ENCODE peak calls at places on chromosome 4, in five cellular contexts. One of them, this sample, is unnamed.

GRCh38 chr4:54232151-54232688 is 3.1 kb downstream of the PDGFRA start:
- DNase-seq in activated CD8-positive, alpha-beta T cell treated with anti-CD3 and anti-CD28 coated beads for 36 hours: no peak
- DNase-seq in A549: no peak
- DNase-seq in AG04450: no peak
- DNase-seq in GM06990: no peak
- DNase-seq in this sample: peak

GRCh38 chr4:151730003-151730559 is 30.7 kb downstream of the GATB start:
- DNase-seq in AG04450: no peak
- DNase-seq in A549: no peak
- DNase-seq in activated CD8-positive, alpha-beta T cell treated with anti-CD3 and anti-CD28 coated beads for 36 hours: no peak
- DNase-seq in GM06990: no peak
- DNase-seq in this sample: no peak

GRCh38 chr4:5381981-5382441 is 326.3 kb downstream of the EVC2 start:
- DNase-seq in A549: peak
- DNase-seq in activated CD8-positive, alpha-beta T cell treated with anti-CD3 and anti-CD28 coated beads for 36 hours: no peak
- DNase-seq in GM06990: no peak
- DNase-seq in AG04450: peak
- DNase-seq in this sample: no peak

GRCh38 chr4:2927696-2928075 is 35.5 kb downstream of the NOP14 start:
- DNase-seq in activated CD8-positive, alpha-beta T cell treated with anti-CD3 and anti-CD28 coated beads for 36 hours: no peak
- DNase-seq in A549: no peak
- DNase-seq in AG04450: no peak
- DNase-seq in GM06990: no peak
- DNase-seq in this sample: no peak

GRCh38 chr4:153211986-153212720 is 7.9 kb downstream of the TRIM2 start:
- DNase-seq in activated CD8-positive, alpha-beta T cell treated with anti-CD3 and anti-CD28 coated beads for 36 hours: peak
- DNase-seq in AG04450: no peak
- DNase-seq in A549: no peak
- DNase-seq in GM06990: no peak
- DNase-seq in this sample: no peak

GRCh38 chr4:186666750-186667149 is 56.9 kb downstream of the FAT1 start:
- DNase-seq in AG04450: no peak
- DNase-seq in activated CD8-positive, alpha-beta T cell treated with anti-CD3 and anti-CD28 coated beads for 36 hours: no peak
- DNase-seq in A549: no peak
- DNase-seq in GM06990: no peak
- DNase-seq in this sample: no peak

GRCh38 chr4:3199661-3200422 is 49.1 kb upstream of the MSANTD1 start:
- DNase-seq in activated CD8-positive, alpha-beta T cell treated with anti-CD3 and anti-CD28 coated beads for 36 hours: no peak
- DNase-seq in AG04450: no peak
- DNase-seq in GM06990: no peak
- DNase-seq in A549: no peak
- DNase-seq in this sample: no peak

GRCh38 chr4:10089346-10089745 is 27.3 kb downstream of the WDR1 start:
- DNase-seq in A549: no peak
- DNase-seq in AG04450: no peak
- DNase-seq in GM06990: no peak
- DNase-seq in activated CD8-positive, alpha-beta T cell treated with anti-CD3 and anti-CD28 coated beads for 36 hours: no peak
- DNase-seq in this sample: no peak

GRCh38 chr4:145132521-145133098 is 34.5 kb downstream of the ABCE1 start:
- DNase-seq in activated CD8-positive, alpha-beta T cell treated with anti-CD3 and anti-CD28 coated beads for 36 hours: peak
- DNase-seq in GM06990: peak
- DNase-seq in A549: no peak
- DNase-seq in AG04450: no peak
- DNase-seq in this sample: peak

GRCh38 chr4:153143527-153144348 is 60.5 kb upstream of the TRIM2 start:
- DNase-seq in AG04450: no peak
- DNase-seq in GM06990: no peak
- DNase-seq in A549: no peak
- DNase-seq in activated CD8-positive, alpha-beta T cell treated with anti-CD3 and anti-CD28 coated beads for 36 hours: no peak
- DNase-seq in this sample: no peak

GRCh38 chr4:111991797-111992196 is 153.5 kb upstream of the FAM241A start:
- DNase-seq in activated CD8-positive, alpha-beta T cell treated with anti-CD3 and anti-CD28 coated beads for 36 hours: no peak
- DNase-seq in AG04450: peak
- DNase-seq in A549: peak
- DNase-seq in GM06990: peak
- DNase-seq in this sample: no peak

GRCh38 chr4:114021445-114021844 is 42.0 kb upstream of the ARSJ start:
- DNase-seq in GM06990: no peak
- DNase-seq in A549: no peak
- DNase-seq in AG04450: no peak
- DNase-seq in activated CD8-positive, alpha-beta T cell treated with anti-CD3 and anti-CD28 coated beads for 36 hours: no peak
- DNase-seq in this sample: no peak

GRCh38 chr4:4549534-4549933 is 7.7 kb upstream of the STX18 start:
- DNase-seq in activated CD8-positive, alpha-beta T cell treated with anti-CD3 and anti-CD28 coated beads for 36 hours: no peak
- DNase-seq in GM06990: no peak
- DNase-seq in AG04450: no peak
- DNase-seq in A549: no peak
- DNase-seq in this sample: no peak

GRCh38 chr4:113444386-113444785 is 317.2 kb downstream of the CAMK2D start:
- DNase-seq in GM06990: no peak
- DNase-seq in A549: no peak
- DNase-seq in activated CD8-positive, alpha-beta T cell treated with anti-CD3 and anti-CD28 coated beads for 36 hours: no peak
- DNase-seq in AG04450: no peak
- DNase-seq in this sample: no peak

GRCh38 chr4:3656441-3657376 is 109.5 kb upstream of the ADRA2C start:
- DNase-seq in AG04450: no peak
- DNase-seq in A549: no peak
- DNase-seq in activated CD8-positive, alpha-beta T cell treated with anti-CD3 and anti-CD28 coated beads for 36 hours: no peak
- DNase-seq in GM06990: no peak
- DNase-seq in this sample: no peak

GRCh38 chr4:110508827-110509446 is 33.0 kb downstream of the ENPEP start:
- DNase-seq in A549: no peak
- DNase-seq in AG04450: no peak
- DNase-seq in activated CD8-positive, alpha-beta T cell treated with anti-CD3 and anti-CD28 coated beads for 36 hours: no peak
- DNase-seq in GM06990: no peak
- DNase-seq in this sample: peak

GRCh38 chr4:184191267-184191666 is 26.4 kb downstream of the ENPP6 start:
- DNase-seq in activated CD8-positive, alpha-beta T cell treated with anti-CD3 and anti-CD28 coated beads for 36 hours: no peak
- DNase-seq in A549: no peak
- DNase-seq in GM06990: no peak
- DNase-seq in AG04450: no peak
- DNase-seq in this sample: no peak

GRCh38 chr4:157221895-157222763 is 1.6 kb downstream of the GRIA2 start:
- DNase-seq in A549: no peak
- DNase-seq in activated CD8-positive, alpha-beta T cell treated with anti-CD3 and anti-CD28 coated beads for 36 hours: no peak
- DNase-seq in GM06990: no peak
- DNase-seq in AG04450: no peak
- DNase-seq in this sample: no peak

GRCh38 chr4:128387600-128388351 is 100.2 kb upstream of the PGRMC2 start:
- DNase-seq in AG04450: no peak
- DNase-seq in A549: no peak
- DNase-seq in activated CD8-positive, alpha-beta T cell treated with anti-CD3 and anti-CD28 coated beads for 36 hours: no peak
- DNase-seq in GM06990: no peak
- DNase-seq in this sample: no peak

GRCh38 chr4:42377497-42377896 is 19.8 kb upstream of the SHISA3 start:
- DNase-seq in A549: no peak
- DNase-seq in GM06990: no peak
- DNase-seq in activated CD8-positive, alpha-beta T cell treated with anti-CD3 and anti-CD28 coated beads for 36 hours: no peak
- DNase-seq in AG04450: no peak
- DNase-seq in this sample: no peak

GRCh38 chr4:47913328-47913727 is 1.1 kb downstream of the NFXL1 start:
- DNase-seq in activated CD8-positive, alpha-beta T cell treated with anti-CD3 and anti-CD28 coated beads for 36 hours: no peak
- DNase-seq in A549: no peak
- DNase-seq in AG04450: no peak
- DNase-seq in GM06990: no peak
- DNase-seq in this sample: peak

GRCh38 chr4:182201871-182202270 is 41.3 kb upstream of the TENM3 start:
- DNase-seq in GM06990: no peak
- DNase-seq in A549: no peak
- DNase-seq in AG04450: no peak
- DNase-seq in activated CD8-positive, alpha-beta T cell treated with anti-CD3 and anti-CD28 coated beads for 36 hours: no peak
- DNase-seq in this sample: no peak

GRCh38 chr4:87589531-87589930 is 18.8 kb upstream of the DSPP start:
- DNase-seq in AG04450: peak
- DNase-seq in activated CD8-positive, alpha-beta T cell treated with anti-CD3 and anti-CD28 coated beads for 36 hours: no peak
- DNase-seq in GM06990: no peak
- DNase-seq in A549: no peak
- DNase-seq in this sample: no peak

GRCh38 chr4:121758896-121759568 is 5.9 kb downstream of the SMIM43 start:
- DNase-seq in AG04450: no peak
- DNase-seq in GM06990: no peak
- DNase-seq in activated CD8-positive, alpha-beta T cell treated with anti-CD3 and anti-CD28 coated beads for 36 hours: no peak
- DNase-seq in A549: no peak
- DNase-seq in this sample: no peak

GRCh38 chr4:91345632-91346031 is 958.1 kb upstream of the GRID2 start:
- DNase-seq in GM06990: no peak
- DNase-seq in A549: no peak
- DNase-seq in AG04450: no peak
- DNase-seq in activated CD8-positive, alpha-beta T cell treated with anti-CD3 and anti-CD28 coated beads for 36 hours: no peak
- DNase-seq in this sample: no peak
- TF ChIP-seq CTCF in GM06990: no peak
- TF ChIP-seq CTCF in A549: no peak
- TF ChIP-seq CTCF in AG04450: no peak
- TF ChIP-seq CTCF in activated CD8-positive, alpha-beta T cell treated with anti-CD3 and anti-CD28 coated beads for 36 hours: no peak
- TF ChIP-seq CTCF in this sample: no peak

GRCh38 chr4:74056114-74056857 is 17.8 kb upstream of the CXCL3 start:
- DNase-seq in A549: peak
- DNase-seq in activated CD8-positive, alpha-beta T cell treated with anti-CD3 and anti-CD28 coated beads for 36 hours: no peak
- DNase-seq in AG04450: no peak
- DNase-seq in GM06990: no peak
- DNase-seq in this sample: no peak
- TF ChIP-seq CTCF in A549: no peak
- TF ChIP-seq CTCF in activated CD8-positive, alpha-beta T cell treated with anti-CD3 and anti-CD28 coated beads for 36 hours: no peak
- TF ChIP-seq CTCF in AG04450: peak
- TF ChIP-seq CTCF in GM06990: no peak
- TF ChIP-seq CTCF in this sample: no peak

GRCh38 chr4:68797618-68798017 is 18.2 kb upstream of the UGT2B10 start:
- DNase-seq in AG04450: no peak
- DNase-seq in A549: no peak
- DNase-seq in activated CD8-positive, alpha-beta T cell treated with anti-CD3 and anti-CD28 coated beads for 36 hours: no peak
- DNase-seq in GM06990: no peak
- DNase-seq in this sample: no peak
- TF ChIP-seq CTCF in AG04450: no peak
- TF ChIP-seq CTCF in A549: no peak
- TF ChIP-seq CTCF in activated CD8-positive, alpha-beta T cell treated with anti-CD3 and anti-CD28 coated beads for 36 hours: no peak
- TF ChIP-seq CTCF in GM06990: no peak
- TF ChIP-seq CTCF in this sample: no peak

DNA sequence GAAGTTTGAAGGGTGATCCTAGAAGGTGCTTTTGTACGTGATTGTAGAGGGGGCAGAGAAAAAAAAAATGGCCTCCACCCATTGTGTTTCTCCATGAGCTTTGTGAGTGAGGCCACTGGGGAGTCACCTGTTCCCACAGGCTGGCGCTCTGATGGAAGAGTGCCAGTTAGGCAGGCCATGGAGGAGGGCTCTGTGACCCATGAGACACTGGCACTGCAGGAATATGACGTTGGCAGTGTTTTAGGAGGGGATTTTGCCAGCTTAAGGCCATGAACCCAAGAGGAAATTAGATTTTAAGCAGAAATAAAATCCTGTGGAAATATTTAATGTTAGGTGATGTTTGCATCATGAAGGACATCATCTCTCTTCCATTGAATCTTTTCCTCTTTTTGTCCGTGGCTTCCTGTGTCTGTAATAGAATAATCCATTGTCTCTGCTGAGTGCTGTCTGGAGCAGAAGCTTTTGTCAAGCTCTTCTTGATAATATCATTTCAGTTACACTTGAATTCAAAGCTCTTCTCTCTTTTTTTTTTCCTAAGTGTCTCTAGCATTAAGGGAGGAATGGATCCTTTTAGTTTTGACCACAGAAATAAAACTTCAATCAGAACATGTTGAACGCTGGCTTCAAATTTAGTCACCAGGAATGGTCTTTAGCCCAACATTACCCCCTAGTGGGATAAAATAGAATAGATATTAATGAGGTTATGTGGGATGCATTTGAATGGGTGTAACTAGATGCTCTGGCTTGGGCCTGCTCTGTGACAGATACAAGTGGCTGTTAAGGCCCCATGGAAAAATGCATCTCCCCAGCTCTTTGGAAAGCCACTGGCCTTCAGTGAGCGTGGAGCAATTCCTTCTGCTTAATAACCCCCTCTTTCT is 41.0 kb upstream of the UCP1 start:
- DNase-seq in AG04450: peak
- DNase-seq in activated CD8-positive, alpha-beta T cell treated with anti-CD3 and anti-CD28 coated beads for 36 hours: no peak
- DNase-seq in A549: peak
- DNase-seq in GM06990: no peak
- DNase-seq in this sample: peak
- TF ChIP-seq CTCF in AG04450: peak
- TF ChIP-seq CTCF in activated CD8-positive, alpha-beta T cell treated with anti-CD3 and anti-CD28 coated beads for 36 hours: peak
- TF ChIP-seq CTCF in A549: peak
- TF ChIP-seq CTCF in GM06990: peak
- TF ChIP-seq CTCF in this sample: peak

GRCh38 chr4:176099314-176099713 is 33.7 kb downstream of the WDR17 start:
- DNase-seq in A549: no peak
- DNase-seq in GM06990: no peak
- DNase-seq in activated CD8-positive, alpha-beta T cell treated with anti-CD3 and anti-CD28 coated beads for 36 hours: no peak
- DNase-seq in AG04450: no peak
- DNase-seq in this sample: no peak
- TF ChIP-seq CTCF in A549: no peak
- TF ChIP-seq CTCF in GM06990: peak
- TF ChIP-seq CTCF in activated CD8-positive, alpha-beta T cell treated with anti-CD3 and anti-CD28 coated beads for 36 hours: no peak
- TF ChIP-seq CTCF in AG04450: peak
- TF ChIP-seq CTCF in this sample: no peak

GRCh38 chr4:159900562-159900961 is 797.7 kb downstream of the RAPGEF2 start:
- DNase-seq in AG04450: no peak
- DNase-seq in GM06990: no peak
- DNase-seq in activated CD8-positive, alpha-beta T cell treated with anti-CD3 and anti-CD28 coated beads for 36 hours: no peak
- DNase-seq in A549: no peak
- DNase-seq in this sample: no peak
- TF ChIP-seq CTCF in AG04450: no peak
- TF ChIP-seq CTCF in GM06990: no peak
- TF ChIP-seq CTCF in activated CD8-positive, alpha-beta T cell treated with anti-CD3 and anti-CD28 coated beads for 36 hours: no peak
- TF ChIP-seq CTCF in A549: no peak
- TF ChIP-seq CTCF in this sample: no peak

This sample was measured in GM13976.